ENCODE peak calls at places on chromosomes 6 and 20, in five cellular contexts. G is GM23248, Z is neural progenitor cell, D is astrocyte, N is left ventricle myocardium inferior. J is an unnamed sample.

GRCh38 chr6:53938810-53939209 is 144.0 kb downstream of the LRRC1 start:
- DNase-seq in D (peak; percentile 79), Z (no peak), G (peak; percentile 53), N (no peak), J (no peak)

GRCh38 chr6:90251295-90251992 is 45.2 kb downstream of the BACH2 start:
- DNase-seq in N (no peak), Z (no peak), D (no peak), G (no peak), J (no peak)

GRCh38 chr6:167689751-167690150 is 137.0 kb upstream of the AFDN start:
- DNase-seq in Z (no peak), G (no peak), N (no peak), D (no peak), J (no peak)

GRCh38 chr6:110328231-110328630 is 29.9 kb downstream of the METTL24 start:
- DNase-seq in G (peak; percentile 57), N (no peak), Z (no peak), D (peak; percentile 83), J (no peak)

GRCh38 chr6:56437171-56437900 is 190.0 kb upstream of the COL21A1 start:
- DNase-seq in D (peak; percentile 75), N (no peak), G (no peak), Z (no peak), J (no peak)

GRCh38 chr6:161511455-161512159 is 237.7 kb upstream of the AGPAT4 start:
- DNase-seq in Z (no peak), D (no peak), N (no peak), G (no peak), J (no peak)

GRCh38 chr6:128641701-128642100 is 121.3 kb upstream of the PTPRK start:
- DNase-seq in G (peak; percentile 45), N (no peak), D (no peak), Z (no peak), J (no peak)

GRCh38 chr6:16857969-16858592 is 96.8 kb upstream of the ATXN1 start:
- DNase-seq in D (no peak), N (no peak), G (no peak), Z (no peak), J (no peak)

GRCh38 chr20:50020283-50020682 is 37.5 kb downstream of the SNAI1 start:
- DNase-seq in D (peak; percentile 39), G (peak; percentile 75), Z (no peak), N (no peak), J (no peak)

GRCh38 chr6:84738996-84739865 is 25.2 kb downstream of the TBX18 start:
- DNase-seq in D (no peak), N (no peak), Z (no peak), G (peak; percentile 54), J (no peak)

GRCh38 chr6:40901322-40902055 is 137.5 kb downstream of the UNC5CL start:
- DNase-seq in D (no peak), Z (no peak), N (no peak), G (no peak), J (no peak)

GRCh38 chr20:32457476-32457986 is 99.4 kb downstream of the ASXL1 start:
- DNase-seq in G (peak; percentile 87), N (peak; percentile 62), Z (peak; percentile 97), D (peak; percentile 51), J (peak; percentile 75)

GRCh38 chr20:60993647-60994046 is 258.4 kb upstream of the CDH4 start:
- DNase-seq in D (no peak), N (no peak), G (peak; percentile 25), Z (no peak), J (no peak)

GRCh38 chr6:138593100-138593877 is 94.0 kb upstream of the NHSL1 start:
- DNase-seq in N (no peak), D (peak; percentile 98), G (peak; percentile 98), Z (no peak), J (no peak)

GRCh38 chr6:18264338-18265098 is at the start of gene DEK:
- DNase-seq in N (peak; percentile 90), Z (peak; percentile 95), D (peak; percentile 59), G (peak; percentile 94), J (peak; percentile 90)

GRCh38 chr20:35271904-35272303 is 6.0 kb downstream of the MMP24OS start:
- DNase-seq in D (peak; percentile 58), G (peak; percentile 79), Z (no peak), N (no peak), J (no peak)

GRCh38 chr6:157213897-157214296 is 109.4 kb downstream of the TMEM242 start:
- DNase-seq in G (no peak), N (no peak), D (no peak), Z (no peak), J (no peak)

GRCh38 chr6:75824160-75824559 is 75.1 kb downstream of the MYO6 start:
- DNase-seq in Z (no peak), D (no peak), N (no peak), G (no peak), J (no peak)

GRCh38 chr6:133623065-133623464 is 265.8 kb upstream of the TCF21 start:
- DNase-seq in G (peak; percentile 55), Z (no peak), N (no peak), D (peak; percentile 75), J (peak; percentile 32)

GRCh38 chr20:32773880-32774279 is 11.7 kb downstream of the DNMT3B start:
- DNase-seq in G (no peak), N (no peak), D (no peak), Z (no peak), J (no peak)

GRCh38 chr6:82608777-82609176 is 245.2 kb downstream of the TPBG start:
- DNase-seq in G (no peak), N (no peak), Z (peak; percentile 79), D (no peak), J (no peak)
- H3K27ac ChIP-seq in G (no peak overlapping the region), N (no peak overlapping the region), Z (peak overlapping the region; percentile 90), D (no peak overlapping the region), J (no peak overlapping the region)

GRCh38 chr6:38715016-38715809 is at the start of gene DNAH8:
- DNase-seq in G (peak; percentile 27), Z (no peak), N (no peak), D (no peak), J (no peak)
- H3K27ac ChIP-seq in G (no peak within 1 kb of the TSS), Z (no peak within 1 kb of the TSS), N (no peak within 1 kb of the TSS), D (no peak within 1 kb of the TSS), J (no peak within 1 kb of the TSS)

GRCh38 chr20:51894201-51894600 is 91.9 kb upstream of the SALL4 start:
- DNase-seq in D (no peak), N (no peak), Z (no peak), G (no peak), J (no peak)

GRCh38 chr20:51894619-51895018 is 92.3 kb upstream of the SALL4 start:
- DNase-seq in Z (no peak), G (no peak), D (no peak), N (no peak), J (no peak)

GRCh38 chr20:51890003-51890402 is 87.7 kb upstream of the SALL4 start:
- DNase-seq in N (no peak), G (no peak), Z (no peak), D (no peak), J (no peak)

GRCh38 chr20:51889466-51889865 is 87.1 kb upstream of the SALL4 start:
- DNase-seq in Z (peak; percentile 48), D (no peak), G (no peak), N (no peak), J (no peak)

GRCh38 chr20:51893723-51894122 is 91.4 kb upstream of the SALL4 start:
- DNase-seq in D (no peak), Z (no peak), G (no peak), N (no peak), J (no peak)
- H3K27ac ChIP-seq in D (no peak overlapping the region), Z (no peak overlapping the region), G (no peak overlapping the region), N (no peak overlapping the region), J (no peak overlapping the region)

DNA sequence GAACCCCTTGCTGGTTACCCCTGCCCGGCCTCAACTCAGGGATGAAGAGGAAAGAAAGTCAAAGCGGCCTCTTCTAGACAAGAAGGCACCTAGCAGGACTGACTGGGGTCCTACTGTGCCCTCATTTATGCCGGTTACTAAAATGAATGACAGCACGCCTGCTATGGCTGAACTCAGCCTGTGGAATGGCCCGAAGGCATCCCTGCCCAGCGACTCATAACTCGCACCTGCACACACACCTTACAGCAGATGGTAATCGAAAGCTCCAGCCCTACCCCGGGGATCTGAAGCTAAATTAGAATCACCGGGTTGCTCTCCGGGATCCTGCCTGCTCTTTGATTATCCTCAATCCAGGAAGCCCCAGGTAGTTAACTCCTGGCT is 747 bp upstream of the TXNDC5 start:
- DNase-seq in G (no peak), N (no peak), Z (no peak), D (no peak), J (no peak)
- H3K27ac ChIP-seq in G (no peak overlapping the region), N (peak overlapping the region; percentile 90), Z (no peak overlapping the region), D (no peak overlapping the region), J (peak overlapping the region; percentile 86)

GRCh38 chr6:33613794-33614166 is 7.3 kb upstream of the ITPR3 start:
- DNase-seq in N (no peak), Z (no peak), G (peak; percentile 97), D (peak; percentile 82), J (no peak)
- H3K27ac ChIP-seq in N (peak overlapping the region; percentile 55), Z (no peak overlapping the region), G (peak overlapping the region; percentile 85), D (peak overlapping the region; percentile 49), J (no peak overlapping the region)

GRCh38 chr6:82738773-82739172 is 326.9 kb downstream of the UBE3D start:
- DNase-seq in Z (no peak), N (no peak), D (no peak), G (no peak), J (no peak)

GRCh38 chr6:82741325-82741995 is 324.2 kb downstream of the UBE3D start:
- DNase-seq in D (no peak), G (peak; percentile 68), N (no peak), Z (no peak), J (no peak)

GRCh38 chr6:82740066-82740465 is 325.6 kb downstream of the UBE3D start:
- DNase-seq in N (no peak), D (no peak), Z (no peak), G (no peak), J (no peak)

GRCh38 chr6:82737965-82738364 is 327.7 kb downstream of the UBE3D start:
- DNase-seq in Z (no peak), D (no peak), N (no peak), G (no peak), J (no peak)

DNA sequence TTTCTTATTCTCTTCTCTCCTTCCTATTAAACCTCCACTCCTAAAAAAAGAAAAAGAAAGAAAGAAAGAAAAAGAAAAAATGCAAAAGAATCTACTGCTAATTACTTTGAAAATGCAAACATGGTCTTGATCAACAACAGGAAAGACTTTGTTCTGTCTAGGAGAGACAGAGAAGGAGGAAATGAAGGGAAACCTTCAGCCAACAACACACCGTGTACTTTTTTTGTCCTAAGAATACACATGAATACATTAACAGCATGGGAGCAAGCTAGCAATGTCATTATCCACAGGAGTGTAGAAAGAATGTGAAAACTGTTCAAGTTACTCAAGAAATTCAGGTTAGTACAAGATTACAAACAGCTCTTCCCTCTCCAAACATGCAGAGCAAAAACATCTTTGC is 326.4 kb downstream of the UBE3D start:
- DNase-seq in N (no peak), G (no peak), Z (peak; percentile 37), D (no peak), J (no peak)
- H3K27ac ChIP-seq in N (no peak overlapping the region), G (no peak overlapping the region), Z (peak overlapping the region; percentile 96), D (no peak overlapping the region), J (no peak overlapping the region)